ENCODE peak calls at places on chromosomes 5 and 9, in five cellular contexts. F, L, Z, H and R are unnamed samples.

GRCh38 chr5:173835131-173835530 is 53.0 kb upstream of the CPEB4 start:
- DNase-seq in F (no peak), L (no peak), Z (no peak), H (no peak), R (no peak)

GRCh38 chr5:151751593-151751992 is 6.8 kb downstream of the ATOX1 start:
- DNase-seq in F (no peak), L (no peak), Z (no peak), H (no peak), R (no peak)

GRCh38 chr9:82781965-82782392 is 281.0 kb downstream of the RASEF start:
- DNase-seq in F (no peak), L (no peak), Z (no peak), H (no peak), R (no peak)

GRCh38 chr9:117138257-117138656 is 276.6 kb downstream of the ASTN2 start:
- DNase-seq in F (no peak), L (no peak), Z (no peak), H (no peak), R (no peak)

GRCh38 chr5:168312606-168313297 is 21.3 kb downstream of the WWC1 start:
- DNase-seq in F (no peak), L (no peak), Z (no peak), H (no peak), R (no peak)

GRCh38 chr5:94811341-94811740 is 192.9 kb downstream of the SLF1 start:
- DNase-seq in F (no peak), L (no peak), Z (no peak), H (no peak), R (no peak)

GRCh38 chr5:159030357-159030756 is 69.4 kb downstream of the EBF1 start:
- DNase-seq in F (no peak), L (no peak), Z (no peak), H (no peak), R (no peak)

GRCh38 chr5:41346609-41347008 is 133.3 kb upstream of the C6 start:
- DNase-seq in F (no peak), L (no peak), Z (no peak), H (no peak), R (no peak)

GRCh38 chr5:3740546-3741371 is 145.1 kb downstream of the IRX1 start:
- DNase-seq in F (no peak), L (no peak), Z (no peak), H (no peak), R (no peak)

GRCh38 chr5:177462702-177463101 is 10.7 kb downstream of the DBN1 start:
- DNase-seq in F (no peak), L (no peak), Z (no peak), H (no peak), R (no peak)

GRCh38 chr5:93141969-93142368 is 439.1 kb downstream of the NR2F1-AS1 start:
- DNase-seq in F (no peak), L (no peak), Z (no peak), H (no peak), R (no peak)

GRCh38 chr5:120958877-120959485 is 494.9 kb downstream of the PRR16 start:
- DNase-seq in F (no peak), L (no peak), Z (no peak), H (no peak), R (no peak)

GRCh38 chr9:134623408-134624066 is 18.1 kb upstream of the COL5A1 start:
- DNase-seq in F (no peak), L (no peak), Z (no peak), H (no peak), R (no peak)